ENCODE peak calls at places on chromosomes 11 and 22, in four cellular contexts. P is activated CD4-positive, alpha-beta T cell treated with anti-CD3 and anti-CD28 coated beads for 36 hours; A is endothelial cell; I is T-helper 9 cell. M is an unnamed sample.

GRCh38 chr11:92399702-92400101 is 175.1 kb downstream of the FAT3 start:
- DNase-seq in P (no peak), A (no peak), I (no peak), M (no peak)

GRCh38 chr11:57341250-57341808 is 3.2 kb downstream of the P2RX3 start:
- DNase-seq in P (no peak), A (no peak), I (no peak), M (no peak)

GRCh38 chr11:128933481-128934178 is 9.0 kb downstream of the TP53AIP1 start:
- DNase-seq in P (no peak), A (no peak), I (no peak), M (no peak)

GRCh38 chr11:16807306-16807705 is 68.9 kb downstream of the C11orf58 start:
- DNase-seq in P (no peak), A (no peak), I (no peak), M (no peak)

GRCh38 chr11:134639586-134640330 is 227.7 kb upstream of the B3GAT1 start:
- DNase-seq in P (no peak), A (no peak), I (no peak), M (no peak)

GRCh38 chr22:29992341-29993275 is 87.7 kb upstream of the HORMAD2 start:
- DNase-seq in P (no peak), A (no peak), I (no peak), M (no peak)

GRCh38 chr11:64204464-64204989 is 2.0 kb upstream of the FERMT3 start:
- DNase-seq in P (peak), A (peak), I (peak), M (peak)

GRCh38 chr11:46611526-46612304 is 5.3 kb downstream of the HARBI1 start:
- DNase-seq in P (no peak), A (no peak), I (no peak), M (no peak)

GRCh38 chr22:22702159-22702873 is 57.9 kb downstream of the GGTLC2 start:
- DNase-seq in P (peak), A (peak), I (no peak), M (no peak)

GRCh38 chr11:105000167-105000566 is 22.8 kb downstream of the CASP5 start:
- DNase-seq in P (peak), A (peak), I (no peak), M (no peak)

GRCh38 chr11:119363874-119364590 is 17.5 kb downstream of the USP2 start:
- DNase-seq in P (peak), A (peak), I (peak), M (peak)

GRCh38 chr11:68229601-68230000 is 16.5 kb upstream of the KMT5B start:
- DNase-seq in P (no peak), A (no peak), I (no peak), M (no peak)

GRCh38 chr22:24181088-24181995 is at the start of gene SUSD2:
- DNase-seq in P (no peak), A (no peak), I (no peak), M (peak)

GRCh38 chr11:134510171-134510570 is 98.1 kb upstream of the B3GAT1 start:
- DNase-seq in P (no peak), A (no peak), I (no peak), M (no peak)

GRCh38 chr22:39559456-39560105 is 11.0 kb upstream of the CACNA1I start:
- DNase-seq in P (peak), A (peak), I (no peak), M (peak)

GRCh38 chr11:133403900-133404299 is 128.4 kb downstream of the OPCML start:
- DNase-seq in P (peak), A (peak), I (no peak), M (no peak)

GRCh38 chr22:41862530-41863266 is 29.8 kb downstream of the SREBF2 start:
- DNase-seq in P (peak), A (no peak), I (no peak), M (peak)

GRCh38 chr22:22959147-22959827 is 71.7 kb downstream of the IGLL5 start:
- DNase-seq in P (peak), A (peak), I (peak), M (peak)

GRCh38 chr11:35618497-35619029 is 303 bp downstream of the FJX1 start:
- DNase-seq in P (peak), A (no peak), I (no peak), M (no peak)

GRCh38 chr11:87304350-87304749 is 266.6 kb downstream of the TMEM135 start:
- DNase-seq in P (no peak), A (no peak), I (no peak), M (no peak)

GRCh38 chr11:33027846-33028536 is 11.4 kb upstream of the TCP11L1 start:
- DNase-seq in P (no peak), A (no peak), I (no peak), M (no peak)

GRCh38 chr11:77542296-77542695 is 47.5 kb upstream of the AQP11 start:
- DNase-seq in P (no peak), A (no peak), I (no peak), M (no peak)

GRCh38 chr11:35166369-35167360 is 27.7 kb downstream of the CD44 start:
- DNase-seq in P (peak), A (no peak), I (no peak), M (no peak)

GRCh38 chr11:15276616-15277015 is 161.9 kb downstream of the INSC start:
- DNase-seq in P (no peak), A (peak), I (no peak), M (no peak)

GRCh38 chr11:15379483-15379882 is 264.8 kb downstream of the INSC start:
- DNase-seq in P (no peak), A (no peak), I (no peak), M (no peak)

GRCh38 chr22:48405741-48406140 is 1421.9 kb downstream of the BRD1 start:
- DNase-seq in P (no peak), A (no peak), I (no peak), M (no peak)

GRCh38 chr11:96424693-96425092 is 34.9 kb downstream of the JRKL start:
- DNase-seq in P (no peak), A (no peak), I (no peak), M (no peak)

GRCh38 chr22:37428649-37429586 is 1.6 kb upstream of the ELFN2 start:
- DNase-seq in P (peak), A (peak), I (peak), M (peak)

GRCh38 chr11:6583584-6583983 is 19.8 kb downstream of the RRP8 start:
- DNase-seq in P (no peak), A (no peak), I (no peak), M (no peak)

GRCh38 chr11:15806217-15806616 is 550.1 kb downstream of the SOX6 start:
- DNase-seq in P (no peak), A (no peak), I (no peak), M (no peak)

GRCh38 chr11:12871251-12871650 is 137.9 kb upstream of the RASSF10 start:
- DNase-seq in P (no peak), A (no peak), I (no peak), M (no peak)

GRCh38 chr22:45207981-45208664 is 32.6 kb downstream of the KIAA0930 start:
- DNase-seq in P (no peak), A (no peak), I (no peak), M (no peak)

GRCh38 chr22:27105142-27106025 is 448.0 kb downstream of the MIAT start:
- DNase-seq in P (no peak), A (no peak), I (no peak), M (no peak)

M was measured in glutamatergic neuron.